ENCODE peak calls at places on chromosomes 2 and 18, in four cellular contexts. B is suprapubic skin, K is tibial artery, Q is DND-41. T is an unnamed sample. For H3K9me3, the result is how much of the 10 kb centered on the place peaks cover.

GRCh38 chr18:7950380-7951143 is 383.4 kb downstream of the PTPRM start:
- DNase-seq in B (no peak), K (no peak), Q (no peak), T (no peak)

GRCh38 chr18:35095983-35096676 is 54.9 kb downstream of the MAPRE2 start:
- DNase-seq in B (no peak), K (no peak), Q (no peak), T (no peak)

GRCh38 chr2:162261032-162261945 is 18.0 kb upstream of the FAP start:
- DNase-seq in B (no peak), K (peak), Q (peak), T (no peak)

GRCh38 chr2:37648316-37649011 is 23.0 kb downstream of the CDC42EP3 start:
- DNase-seq in B (peak), K (peak), Q (no peak), T (peak)

GRCh38 chr2:191899442-191899841 is 52.6 kb upstream of the CAVIN2 start:
- DNase-seq in B (no peak), K (no peak), Q (no peak), T (no peak)

GRCh38 chr2:203740741-203741363 is 34.4 kb downstream of the CD28 start:
- DNase-seq in B (no peak), K (no peak), Q (peak), T (no peak)

GRCh38 chr2:108034843-108035242 is 48.5 kb downstream of the SLC5A7 start:
- DNase-seq in B (no peak), K (no peak), Q (no peak), T (no peak)

GRCh38 chr18:12883003-12883683 is 894 bp downstream of the PTPN2 start:
- DNase-seq in B (no peak), K (peak), Q (peak), T (no peak)

GRCh38 chr18:48186084-48186798 is 222.9 kb downstream of the ZBTB7C start:
- DNase-seq in B (no peak), K (no peak), Q (no peak), T (no peak)

GRCh38 chr18:58148954-58149471 is 105.0 kb downstream of the NEDD4L start:
- DNase-seq in B (no peak), K (no peak), Q (no peak), T (no peak)

GRCh38 chr2:186946896-186947467 is 98.0 kb upstream of the ZSWIM2 start:
- DNase-seq in B (no peak), K (no peak), Q (no peak), T (no peak)

GRCh38 chr18:1350931-1351450 is 446.3 kb downstream of the ADCYAP1 start:
- DNase-seq in B (no peak), K (no peak), Q (no peak), T (no peak)

GRCh38 chr2:237915576-237915975 is 51.2 kb upstream of the UBE2F start:
- DNase-seq in B (peak), K (peak), Q (no peak), T (no peak)

GRCh38 chr18:78630356-78630755 is 349.3 kb upstream of the SALL3 start:
- DNase-seq in B (no peak), K (no peak), Q (no peak), T (no peak)

GRCh38 chr2:126513033-126513432 is 142.9 kb upstream of the GYPC start:
- DNase-seq in B (no peak), K (no peak), Q (no peak), T (no peak)

GRCh38 chr2:9627310-9627709 is 3.5 kb downstream of the YWHAQ start:
- DNase-seq in B (no peak), K (no peak), Q (no peak), T (no peak)

GRCh38 chr18:35376393-35376741 is 770 bp downstream of the ZNF396 start:
- DNase-seq in B (no peak), K (no peak), Q (no peak), T (no peak)

GRCh38 chr2:29367986-29368677 is 252.9 kb downstream of the CLIP4 start:
- DNase-seq in B (no peak), K (no peak), Q (no peak), T (no peak)

GRCh38 chr2:235577404-235578330 is 83.8 kb downstream of the AGAP1 start:
- DNase-seq in B (no peak), K (no peak), Q (no peak), T (no peak)

GRCh38 chr18:5503740-5504139 is 40.1 kb downstream of the EPB41L3 start:
- DNase-seq in B (no peak), K (no peak), Q (no peak), T (no peak)

GRCh38 chr2:69132960-69133590 is 120.1 kb downstream of the ANTXR1 start:
- DNase-seq in B (no peak), K (no peak), Q (no peak), T (no peak)

GRCh38 chr2:237060518-237061312 is 25.0 kb upstream of the COPS8 start:
- DNase-seq in B (no peak), K (peak), Q (peak), T (no peak)

GRCh38 chr18:50716902-50717301 is 102.9 kb downstream of the MRO start:
- DNase-seq in B (no peak), K (no peak), Q (no peak), T (no peak)

GRCh38 chr2:236215196-236215595 is 47.0 kb upstream of the GBX2 start:
- DNase-seq in B (no peak), K (no peak), Q (no peak), T (no peak)

DNA sequence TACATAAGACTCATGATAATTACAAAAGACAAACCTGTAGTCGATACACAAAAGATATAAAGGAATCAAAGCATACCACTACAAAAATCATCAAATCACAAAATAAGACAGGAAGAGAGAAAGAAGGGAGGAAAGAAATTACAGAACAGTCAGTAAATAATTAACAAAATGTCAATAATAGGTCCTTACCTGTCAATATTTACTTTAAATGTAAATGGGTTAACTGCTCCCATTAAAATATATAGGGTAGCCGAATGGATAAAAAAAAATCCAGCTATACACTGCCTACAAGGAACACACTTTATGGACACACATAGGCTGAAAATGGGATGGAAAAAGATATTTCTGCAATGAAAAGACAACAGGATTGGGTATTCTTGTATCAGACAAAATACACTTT is 163.7 kb downstream of the PIEZO2 start:
- DNase-seq in B (no peak), K (no peak), Q (no peak), T (no peak)
- H3K9me3 ChIP-seq in B (under half), K (under half), Q (under half), T (under half)

GRCh38 chr2:179250084-179250483 is 14.5 kb downstream of the SESTD1 start:
- DNase-seq in B (no peak), K (no peak), Q (no peak), T (no peak)
- H3K9me3 ChIP-seq in B (under half), K (under half), Q (under half), T (under half)

DNA sequence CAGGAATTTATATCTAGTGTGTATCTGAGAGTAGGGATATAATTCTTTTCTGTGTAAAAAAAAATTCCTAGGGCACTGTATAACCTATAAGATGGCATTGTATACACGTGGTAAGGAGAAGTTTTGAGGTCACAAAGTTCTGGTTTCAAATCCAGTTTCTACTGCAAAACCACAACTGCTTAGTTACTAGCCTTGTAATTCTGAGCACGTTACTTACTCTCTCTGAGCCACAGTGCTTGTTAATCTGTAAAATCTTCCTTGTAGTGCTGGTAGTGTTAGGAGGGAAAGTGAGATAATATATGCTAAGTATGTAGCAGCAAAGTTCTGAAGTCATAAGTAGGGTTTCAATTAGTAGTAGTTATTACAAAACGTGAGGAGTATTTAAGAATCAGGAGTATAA is 175.4 kb downstream of the SATB2 start:
- DNase-seq in B (no peak), K (no peak), Q (no peak), T (no peak)
- H3K9me3 ChIP-seq in B (under half), K (under half), Q (under half), T (under half)

GRCh38 chr2:73404409-73404808 is 18.8 kb downstream of the ALMS1 start:
- DNase-seq in B (no peak), K (no peak), Q (no peak), T (no peak)

GRCh38 chr2:73402386-73403103 is 16.9 kb downstream of the ALMS1 start:
- DNase-seq in B (no peak), K (no peak), Q (no peak), T (no peak)

GRCh38 chr2:73406996-73407395 is 21.4 kb downstream of the ALMS1 start:
- DNase-seq in B (no peak), K (no peak), Q (no peak), T (no peak)

GRCh38 chr2:73408198-73408597 is 22.6 kb downstream of the ALMS1 start:
- DNase-seq in B (no peak), K (no peak), Q (no peak), T (no peak)

GRCh38 chr2:73403237-73403636 is 17.6 kb downstream of the ALMS1 start:
- DNase-seq in B (no peak), K (no peak), Q (no peak), T (no peak)
- H3K9me3 ChIP-seq in B (under half), K (under half), Q (under half), T (under half)

GRCh38 chr2:56571074-56571473 is 387.3 kb downstream of the CCDC85A start:
- DNase-seq in B (no peak), K (no peak), Q (no peak), T (no peak)

GRCh38 chr2:56580242-56580641 is 396.5 kb downstream of the CCDC85A start:
- DNase-seq in B (no peak), K (no peak), Q (no peak), T (no peak)

DNA sequence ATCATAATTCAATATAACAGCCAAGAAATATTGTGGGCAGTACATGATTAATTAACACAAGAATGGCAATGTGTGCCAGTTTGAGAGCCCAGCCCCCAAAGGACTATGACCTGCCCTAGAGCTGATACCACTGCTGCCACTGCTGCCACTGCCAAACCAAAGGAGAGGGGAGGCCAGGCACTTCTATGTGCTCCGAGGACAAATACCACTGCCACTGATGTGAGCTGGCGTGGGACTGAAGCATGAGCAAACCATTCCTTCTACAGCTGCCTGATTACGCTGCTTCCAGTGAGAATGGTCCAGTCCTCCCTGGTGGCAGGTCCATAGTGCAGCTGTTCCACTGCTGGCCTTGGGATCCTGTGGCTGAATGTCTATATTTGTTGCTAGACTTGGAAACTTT is 392.2 kb downstream of the CCDC85A start:
- DNase-seq in B (no peak), K (no peak), Q (no peak), T (no peak)
- H3K9me3 ChIP-seq in B (under half), K (under half), Q (under half), T (under half)

GRCh38 chr2:187825-188224 is 76.0 kb downstream of the SH3YL1 start:
- DNase-seq in B (no peak), K (no peak), Q (no peak), T (no peak)
- H3K9me3 ChIP-seq in B (under half), K (under half), Q (under half), T (under half)

T was measured in T-helper 17 cell.